ENCODE peak calls at places on chromosome 1, in four cellular contexts. One of them, this sample, is unnamed.

GRCh38 chr1:179877586-179878265 is at the start of gene TOR1AIP2:
- DNase-seq in K562: peak
- DNase-seq in GM12878: no peak
- DNase-seq in WTC11: peak
- DNase-seq in this sample: peak

GRCh38 chr1:226862900-226863299 is 7.5 kb upstream of the PSEN2 start:
- DNase-seq in K562: no peak
- DNase-seq in GM12878: no peak
- DNase-seq in WTC11: no peak
- DNase-seq in this sample: no peak

GRCh38 chr1:214584805-214585766 is 17.9 kb upstream of the CENPF start:
- DNase-seq in K562: peak
- DNase-seq in GM12878: no peak
- DNase-seq in WTC11: no peak
- DNase-seq in this sample: peak

GRCh38 chr1:227808566-227808965 is 6.9 kb upstream of the PRSS38 start:
- DNase-seq in K562: no peak
- DNase-seq in GM12878: no peak
- DNase-seq in WTC11: no peak
- DNase-seq in this sample: no peak

GRCh38 chr1:231841616-231842344 is 215.2 kb downstream of the DISC1 start:
- DNase-seq in K562: no peak
- DNase-seq in GM12878: no peak
- DNase-seq in WTC11: no peak
- DNase-seq in this sample: peak

GRCh38 chr1:179831852-179832699 is 45.5 kb downstream of the TOR1AIP2 start:
- DNase-seq in K562: no peak
- DNase-seq in GM12878: no peak
- DNase-seq in WTC11: no peak
- DNase-seq in this sample: no peak

GRCh38 chr1:216807696-216808095 is 84.5 kb upstream of the ESRRG start:
- DNase-seq in K562: no peak
- DNase-seq in GM12878: no peak
- DNase-seq in WTC11: no peak
- DNase-seq in this sample: no peak

GRCh38 chr1:228465134-228465533 is 22.0 kb upstream of the RNF187 start:
- DNase-seq in K562: no peak
- DNase-seq in GM12878: no peak
- DNase-seq in WTC11: no peak
- DNase-seq in this sample: no peak

GRCh38 chr1:118007391-118007790 is 77.9 kb downstream of the WDR3 start:
- DNase-seq in K562: no peak
- DNase-seq in GM12878: no peak
- DNase-seq in WTC11: no peak
- DNase-seq in this sample: no peak

GRCh38 chr1:193685986-193686385 is 499.6 kb upstream of the B3GALT2 start:
- DNase-seq in K562: no peak
- DNase-seq in GM12878: no peak
- DNase-seq in WTC11: no peak
- DNase-seq in this sample: no peak

GRCh38 chr1:154353460-154353904 is 28.2 kb downstream of the ATP8B2 start:
- DNase-seq in K562: peak
- DNase-seq in GM12878: peak
- DNase-seq in WTC11: no peak
- DNase-seq in this sample: peak

GRCh38 chr1:65209005-65209885 is 61.2 kb downstream of the AK4 start:
- DNase-seq in K562: peak
- DNase-seq in GM12878: no peak
- DNase-seq in WTC11: no peak
- DNase-seq in this sample: peak

GRCh38 chr1:115332813-115333608 is 5.0 kb downstream of the NGF start:
- DNase-seq in K562: no peak
- DNase-seq in GM12878: no peak
- DNase-seq in WTC11: no peak
- DNase-seq in this sample: no peak

GRCh38 chr1:235266325-235266724 is 61.7 kb downstream of the ARID4B start:
- DNase-seq in K562: no peak
- DNase-seq in GM12878: no peak
- DNase-seq in WTC11: no peak
- DNase-seq in this sample: no peak

GRCh38 chr1:202046748-202047708 is 36.6 kb downstream of the ELF3 start:
- DNase-seq in K562: no peak
- DNase-seq in GM12878: no peak
- DNase-seq in WTC11: no peak
- DNase-seq in this sample: peak

GRCh38 chr1:160238408-160238807 is 23.9 kb downstream of the DCAF8 start:
- DNase-seq in K562: no peak
- DNase-seq in GM12878: no peak
- DNase-seq in WTC11: no peak
- DNase-seq in this sample: no peak

GRCh38 chr1:200938955-200939354 is 44.3 kb downstream of the INAVA start:
- DNase-seq in K562: no peak
- DNase-seq in GM12878: no peak
- DNase-seq in WTC11: no peak
- DNase-seq in this sample: no peak

GRCh38 chr1:24558902-24559791 is 3.3 kb downstream of the NCMAP start:
- DNase-seq in K562: no peak
- DNase-seq in GM12878: no peak
- DNase-seq in WTC11: peak
- DNase-seq in this sample: peak

GRCh38 chr1:119452085-119452484 is 37.1 kb downstream of the HSD3B2 start:
- DNase-seq in K562: no peak
- DNase-seq in GM12878: no peak
- DNase-seq in WTC11: no peak
- DNase-seq in this sample: no peak

GRCh38 chr1:87915771-87916170 is 587.1 kb downstream of the LMO4 start:
- DNase-seq in K562: no peak
- DNase-seq in GM12878: no peak
- DNase-seq in WTC11: no peak
- DNase-seq in this sample: no peak

GRCh38 chr1:171911506-171911905 is 70.2 kb downstream of the DNM3 start:
- DNase-seq in K562: no peak
- DNase-seq in GM12878: no peak
- DNase-seq in WTC11: no peak
- DNase-seq in this sample: no peak

GRCh38 chr1:89047734-89048133 is 17.3 kb downstream of the GBP1 start:
- DNase-seq in K562: no peak
- DNase-seq in GM12878: no peak
- DNase-seq in WTC11: no peak
- DNase-seq in this sample: no peak

GRCh38 chr1:218463194-218464156 is 118.3 kb downstream of the TGFB2 start:
- DNase-seq in K562: no peak
- DNase-seq in GM12878: no peak
- DNase-seq in WTC11: no peak
- DNase-seq in this sample: no peak

GRCh38 chr1:76949503-76949902 is 82.2 kb downstream of the ST6GALNAC5 start:
- DNase-seq in K562: no peak
- DNase-seq in GM12878: no peak
- DNase-seq in WTC11: no peak
- DNase-seq in this sample: no peak

GRCh38 chr1:35470964-35471613 is 86.1 kb downstream of the KIAA0319L start:
- DNase-seq in K562: no peak
- DNase-seq in GM12878: no peak
- DNase-seq in WTC11: no peak
- DNase-seq in this sample: no peak

GRCh38 chr1:22778408-22778807 is 67.8 kb downstream of the EPHB2 start:
- DNase-seq in K562: no peak
- DNase-seq in GM12878: no peak
- DNase-seq in WTC11: no peak
- DNase-seq in this sample: no peak

GRCh38 chr1:27566462-27567182 is 37.3 kb downstream of the AHDC1 start:
- DNase-seq in K562: no peak
- DNase-seq in GM12878: no peak
- DNase-seq in WTC11: no peak
- DNase-seq in this sample: no peak

GRCh38 chr1:112735752-112736151 is 20.6 kb upstream of the PPM1J start:
- DNase-seq in K562: no peak
- DNase-seq in GM12878: no peak
- DNase-seq in WTC11: no peak
- DNase-seq in this sample: no peak
- TF ChIP-seq ETV6 in K562: no peak
- TF ChIP-seq ETV6 in GM12878: no peak
- TF ChIP-seq ETV6 in WTC11: no peak
- TF ChIP-seq ETV6 in this sample: no peak

GRCh38 chr1:198118136-198118535 is 38.7 kb upstream of the NEK7 start:
- DNase-seq in K562: no peak
- DNase-seq in GM12878: no peak
- DNase-seq in WTC11: no peak
- DNase-seq in this sample: no peak
- TF ChIP-seq CREM in K562: peak
- TF ChIP-seq CREM in GM12878: no peak
- TF ChIP-seq CREM in WTC11: no peak
- TF ChIP-seq CREM in this sample: no peak

GRCh38 chr1:91335607-91336006 is 69.0 kb downstream of the HFM1 start:
- DNase-seq in K562: no peak
- DNase-seq in GM12878: no peak
- DNase-seq in WTC11: no peak
- DNase-seq in this sample: no peak
- TF ChIP-seq ETV6 in K562: no peak
- TF ChIP-seq ETV6 in GM12878: no peak
- TF ChIP-seq ETV6 in WTC11: no peak
- TF ChIP-seq ETV6 in this sample: no peak

DNA sequence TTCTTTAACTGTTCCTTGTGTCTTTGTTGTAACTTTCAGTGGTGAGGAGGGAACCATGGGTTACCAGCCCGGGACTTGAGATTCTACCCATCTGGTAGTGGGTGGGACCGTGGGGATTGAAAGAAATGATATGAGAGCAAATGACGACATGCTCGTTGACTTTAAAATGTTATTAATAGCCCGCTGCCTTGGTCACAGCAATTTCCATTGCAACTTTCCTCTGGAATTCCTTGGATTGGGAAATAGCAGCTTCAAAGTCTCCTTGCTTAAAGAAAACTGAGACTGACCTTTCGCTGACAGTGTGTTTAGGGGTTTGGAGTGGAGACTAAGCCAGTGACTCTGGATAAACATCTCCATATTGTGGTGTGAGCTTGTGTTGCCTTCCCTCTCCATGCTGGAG is 44.2 kb upstream of the MARK1 start:
- DNase-seq in K562: no peak
- DNase-seq in GM12878: no peak
- DNase-seq in WTC11: no peak
- DNase-seq in this sample: no peak
- TF ChIP-seq CREM in K562: no peak
- TF ChIP-seq CREM in GM12878: no peak
- TF ChIP-seq CREM in WTC11: no peak
- TF ChIP-seq CREM in this sample: no peak

GRCh38 chr1:223886516-223886921 is 40.8 kb upstream of the TP53BP2 start:
- DNase-seq in K562: no peak
- DNase-seq in GM12878: no peak
- DNase-seq in WTC11: no peak
- DNase-seq in this sample: peak
- TF ChIP-seq ETV6 in K562: no peak
- TF ChIP-seq ETV6 in GM12878: no peak
- TF ChIP-seq ETV6 in WTC11: no peak
- TF ChIP-seq ETV6 in this sample: no peak

DNA sequence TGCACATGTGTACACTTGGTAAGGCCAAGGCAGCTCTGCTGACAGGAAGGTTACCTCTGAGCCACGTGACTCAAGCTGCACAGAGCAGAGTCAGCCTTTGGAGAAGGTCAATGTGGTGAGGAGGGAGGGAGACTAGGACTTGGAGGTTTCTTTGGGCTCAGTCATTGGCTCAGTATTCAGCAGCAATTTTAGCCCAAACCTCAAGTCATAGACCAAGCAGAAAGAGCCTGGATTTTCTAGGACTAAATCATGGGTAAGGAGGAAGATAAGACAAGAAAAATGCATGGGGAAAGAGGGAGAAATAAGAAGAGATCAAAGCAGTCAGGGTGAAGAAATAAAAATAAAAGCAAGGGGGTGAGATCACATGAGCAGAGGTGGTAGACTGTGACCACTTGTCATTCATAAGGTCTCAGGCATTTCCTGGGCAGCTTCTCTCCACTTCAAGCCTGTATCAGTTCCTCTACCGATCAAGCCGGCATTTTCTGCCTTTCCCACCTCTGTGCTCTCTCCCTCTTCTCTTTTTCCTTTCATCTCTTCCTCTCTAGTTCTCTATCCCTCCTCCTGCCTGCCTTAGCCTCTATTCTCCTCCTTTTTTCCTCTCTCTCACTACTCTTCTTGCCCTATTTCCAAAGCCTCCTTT is 51.7 kb upstream of the DUSP10 start:
- DNase-seq in K562: no peak
- DNase-seq in GM12878: peak
- DNase-seq in WTC11: no peak
- DNase-seq in this sample: no peak
- TF ChIP-seq CREM in K562: no peak
- TF ChIP-seq CREM in GM12878: peak
- TF ChIP-seq CREM in WTC11: no peak
- TF ChIP-seq CREM in this sample: no peak

GRCh38 chr1:32869844-32870614 is 683 bp downstream of the FNDC5 start:
- DNase-seq in K562: no peak
- DNase-seq in GM12878: no peak
- DNase-seq in WTC11: no peak
- DNase-seq in this sample: no peak

GRCh38 chr1:32868806-32869455 is 1.8 kb downstream of the FNDC5 start:
- DNase-seq in K562: no peak
- DNase-seq in GM12878: no peak
- DNase-seq in WTC11: no peak
- DNase-seq in this sample: no peak

GRCh38 chr1:32871364-32872188 is 864 bp upstream of the FNDC5 start:
- DNase-seq in K562: no peak
- DNase-seq in GM12878: no peak
- DNase-seq in WTC11: no peak
- DNase-seq in this sample: no peak

GRCh38 chr1:32872189-32872898 is 1.6 kb upstream of the FNDC5 start:
- DNase-seq in K562: peak
- DNase-seq in GM12878: no peak
- DNase-seq in WTC11: peak
- DNase-seq in this sample: peak

GRCh38 chr1:32870615-32871363 is at the start of gene FNDC5:
- DNase-seq in K562: peak
- DNase-seq in GM12878: no peak
- DNase-seq in WTC11: peak
- DNase-seq in this sample: no peak
- TF ChIP-seq ETV6 in K562: no peak
- TF ChIP-seq ETV6 in GM12878: no peak
- TF ChIP-seq ETV6 in WTC11: no peak
- TF ChIP-seq ETV6 in this sample: no peak

GRCh38 chr1:159067699-159068621 is 8.6 kb downstream of the AIM2 start:
- DNase-seq in K562: no peak
- DNase-seq in GM12878: peak
- DNase-seq in WTC11: no peak
- DNase-seq in this sample: no peak
- TF ChIP-seq CREM in K562: no peak
- TF ChIP-seq CREM in GM12878: no peak
- TF ChIP-seq CREM in WTC11: no peak
- TF ChIP-seq CREM in this sample: no peak